ENCODE peak calls at places on chromosomes 13 and 19, in ten cellular contexts. I is GM23248; G is vagina; P is GM23338; T is H9; Y is left ventricle myocardium inferior; S is CD8-positive, alpha-beta T cell; O is cardiac muscle cell; B is Peyer's patch; J is heart left ventricle. V is an unnamed sample. For H3K4me1, the result is how much of the 10 kb centered on the place peaks cover.

GRCh38 chr13:27411393-27411792 is 13.0 kb upstream of the GTF3A start:
- DNase-seq in I (no peak), G (no peak), P (no peak), T (no peak), Y (no peak), S (no peak), O (no peak), B (no peak), J (no peak), V (no peak)

GRCh38 chr13:35964764-35965163 is 166.4 kb downstream of the DCLK1 start:
- DNase-seq in I (no peak), G (no peak), P (no peak), T (no peak), Y (no peak), S (no peak), O (no peak), B (no peak), J (no peak), V (no peak)

GRCh38 chr13:40502236-40502635 is 164.2 kb downstream of the FOXO1 start:
- DNase-seq in I (peak), G (no peak), P (no peak), T (no peak), Y (no peak), S (no peak), O (no peak), B (no peak), J (no peak), V (no peak)

GRCh38 chr19:29326849-29327840 is 114.2 kb upstream of the UQCRFS1 start:
- DNase-seq in I (no peak), G (peak), P (peak), T (no peak), Y (no peak), S (no peak), O (no peak), B (no peak), J (no peak), V (no peak)

GRCh38 chr13:101951114-101951513 is 450.7 kb downstream of the FGF14 start:
- DNase-seq in I (no peak), G (no peak), P (no peak), T (no peak), Y (no peak), S (no peak), O (no peak), B (no peak), J (no peak), V (no peak)

GRCh38 chr19:8640402-8641004 is 10.1 kb downstream of the NFILZ start:
- DNase-seq in I (peak), G (no peak), P (no peak), T (no peak), Y (peak), S (no peak), O (no peak), B (peak), J (peak), V (no peak)

GRCh38 chr13:99199541-99200432 is 867 bp upstream of the UBAC2 start:
- DNase-seq in I (peak), G (no peak), P (no peak), T (no peak), Y (no peak), S (no peak), O (peak), B (no peak), J (no peak), V (no peak)

GRCh38 chr13:114038211-114038613 is 64.3 kb upstream of the C13orf46 start:
- DNase-seq in I (peak), G (no peak), P (no peak), T (no peak), Y (peak), S (no peak), O (no peak), B (no peak), J (no peak), V (no peak)

GRCh38 chr13:113664751-113665581 is 2.1 kb upstream of the GRK1 start:
- DNase-seq in I (no peak), G (no peak), P (no peak), T (no peak), Y (peak), S (no peak), O (no peak), B (peak), J (no peak), V (no peak)

GRCh38 chr13:33272531-33273124 is 12.9 kb downstream of the STARD13 start:
- DNase-seq in I (peak), G (no peak), P (no peak), T (no peak), Y (no peak), S (no peak), O (no peak), B (peak), J (no peak), V (no peak)

GRCh38 chr13:23686948-23687347 is 116.7 kb downstream of the TNFRSF19 start:
- DNase-seq in I (no peak), G (no peak), P (no peak), T (no peak), Y (no peak), S (no peak), O (no peak), B (no peak), J (no peak), V (no peak)

GRCh38 chr13:82702513-82702912 is 1179.8 kb downstream of the SLITRK1 start:
- DNase-seq in I (no peak), G (no peak), P (no peak), T (no peak), Y (no peak), S (no peak), O (no peak), B (no peak), J (no peak), V (no peak)

GRCh38 chr19:7970716-7971448 is 27.4 kb upstream of the TIMM44 start:
- DNase-seq in I (peak), G (no peak), P (peak), T (peak), Y (no peak), S (no peak), O (peak), B (peak), J (no peak), V (no peak)

GRCh38 chr13:98839826-98840769 is 87.6 kb upstream of the SLC15A1 start:
- DNase-seq in I (peak), G (no peak), P (peak), T (peak), Y (peak), S (no peak), O (peak), B (peak), J (peak), V (no peak)

GRCh38 chr19:1041835-1042685 is 2.2 kb downstream of the ABCA7 start:
- DNase-seq in I (peak), G (no peak), P (no peak), T (peak), Y (no peak), S (no peak), O (no peak), B (peak), J (no peak), V (no peak)

GRCh38 chr19:35349614-35350521 is 2.2 kb downstream of the FFAR1 start:
- DNase-seq in I (no peak), G (no peak), P (no peak), T (peak), Y (no peak), S (no peak), O (no peak), B (peak), J (no peak), V (no peak)

GRCh38 chr19:35352177-35352447 is 4.4 kb downstream of the FFAR1 start:
- DNase-seq in I (no peak), G (no peak), P (peak), T (no peak), Y (no peak), S (no peak), O (no peak), B (no peak), J (no peak), V (no peak)

GRCh38 chr19:35348909-35349611 is 1.4 kb downstream of the FFAR1 start:
- DNase-seq in I (no peak), G (peak), P (peak), T (peak), Y (no peak), S (no peak), O (no peak), B (peak), J (no peak), V (no peak)

GRCh38 chr19:35351441-35352176 is 3.9 kb downstream of the FFAR1 start:
- DNase-seq in I (no peak), G (no peak), P (no peak), T (no peak), Y (no peak), S (no peak), O (no peak), B (peak), J (no peak), V (no peak)

DNA sequence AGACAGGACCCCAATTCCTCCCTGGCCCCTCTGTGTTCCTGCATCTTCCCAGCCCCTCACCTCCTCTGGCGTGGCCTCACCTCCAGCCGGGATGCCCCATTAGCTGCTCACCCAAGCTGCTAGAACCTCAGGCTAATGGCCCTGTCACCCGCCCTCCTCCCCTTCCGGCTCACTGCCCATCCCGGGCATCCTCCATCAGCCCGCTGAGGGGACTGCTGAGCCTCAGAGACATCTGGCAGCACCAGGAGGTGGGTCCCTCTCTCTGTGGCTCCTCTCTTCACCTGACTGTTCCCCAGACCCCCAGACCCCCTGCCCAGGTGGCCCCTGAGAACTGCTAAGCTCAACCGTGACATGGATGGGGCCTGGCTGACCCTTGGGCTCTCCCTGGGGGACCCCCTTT is 2.9 kb downstream of the FFAR1 start:
- DNase-seq in I (no peak), G (no peak), P (no peak), T (peak), Y (no peak), S (no peak), O (no peak), B (peak), J (no peak), V (no peak)
- H3K27ac ChIP-seq in I (no peak), G (no peak), P (no peak), T (no peak), Y (no peak), S (no peak), O (no peak), B (no peak), J (no peak), V (no peak)

GRCh38 chr19:34180273-34180672 is 8.0 kb downstream of the LSM14A start:
- DNase-seq in I (no peak), G (no peak), P (no peak), T (no peak), Y (no peak), S (no peak), O (no peak), B (no peak), J (no peak), V (no peak)

GRCh38 chr19:34178276-34178614 is 5.9 kb downstream of the LSM14A start:
- DNase-seq in I (peak), G (no peak), P (no peak), T (no peak), Y (no peak), S (no peak), O (no peak), B (no peak), J (no peak), V (no peak)

GRCh38 chr19:34180709-34181108 is 8.4 kb downstream of the LSM14A start:
- DNase-seq in I (no peak), G (no peak), P (no peak), T (no peak), Y (no peak), S (no peak), O (no peak), B (no peak), J (no peak), V (no peak)

GRCh38 chr19:34181111-34181864 is 9.0 kb downstream of the LSM14A start:
- DNase-seq in I (no peak), G (no peak), P (no peak), T (no peak), Y (no peak), S (no peak), O (no peak), B (no peak), J (no peak), V (no peak)

DNA sequence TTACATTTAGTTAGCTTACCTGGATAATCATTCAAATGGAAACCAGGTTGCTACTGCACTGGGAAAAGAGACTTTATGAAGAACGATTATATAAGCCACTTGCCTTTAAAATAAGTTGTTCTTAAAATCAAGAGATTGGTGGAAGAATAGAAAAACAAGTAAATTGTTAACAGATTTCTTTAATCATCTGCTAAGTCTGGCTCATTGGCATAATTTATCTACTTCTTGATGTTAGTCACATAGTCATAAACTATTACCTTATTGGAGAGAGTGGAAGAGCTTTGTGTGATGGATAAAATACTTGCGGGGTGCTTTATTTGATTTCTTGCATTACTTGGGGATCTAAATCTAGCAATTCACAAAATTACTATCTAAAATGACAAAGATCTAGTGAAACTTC is 6.8 kb downstream of the LSM14A start:
- DNase-seq in I (peak), G (no peak), P (no peak), T (no peak), Y (no peak), S (no peak), O (no peak), B (no peak), J (no peak), V (no peak)
- H3K4me1 ChIP-seq in I (half or more), G (half or more), P (under half), T (under half), Y (half or more), S (half or more), O (half or more), B (under half), J (half or more), V (half or more)

GRCh38 chr13:73985789-73986188 is 148.4 kb downstream of the KLF12 start:
- DNase-seq in I (no peak), G (no peak), P (no peak), T (no peak), Y (no peak), S (no peak), O (peak), B (no peak), J (no peak), V (no peak)

GRCh38 chr13:73987618-73988017 is 146.6 kb downstream of the KLF12 start:
- DNase-seq in I (no peak), G (no peak), P (no peak), T (no peak), Y (no peak), S (no peak), O (no peak), B (no peak), J (no peak), V (no peak)

GRCh38 chr13:73983109-73983508 is 151.1 kb downstream of the KLF12 start:
- DNase-seq in I (no peak), G (no peak), P (no peak), T (no peak), Y (no peak), S (no peak), O (no peak), B (no peak), J (peak), V (no peak)

GRCh38 chr13:73984201-73984600 is 150.0 kb downstream of the KLF12 start:
- DNase-seq in I (no peak), G (no peak), P (no peak), T (no peak), Y (peak), S (no peak), O (no peak), B (no peak), J (peak), V (no peak)

GRCh38 chr13:73984949-73985691 is 149.1 kb downstream of the KLF12 start:
- DNase-seq in I (no peak), G (no peak), P (peak), T (no peak), Y (peak), S (peak), O (peak), B (peak), J (peak), V (no peak)
- H3K27ac ChIP-seq in I (no peak), G (no peak), P (no peak), T (no peak), Y (no peak), S (peak), O (peak), B (no peak), J (peak), V (no peak)

GRCh38 chr19:55549500-55550320 is 4.4 kb upstream of the SBK3 start:
- DNase-seq in I (peak), G (no peak), P (peak), T (peak), Y (no peak), S (no peak), O (no peak), B (no peak), J (peak), V (no peak)
- H3K4me1 ChIP-seq in I (under half), G (under half), P (under half), T (under half), Y (half or more), S (under half), O (under half), B (under half), J (under half), V (under half)